ENCODE peak calls at places on chromosomes 1 and 21, in seven cellular contexts. S is stimulated activated CD4-positive, alpha-beta T cell treated with anti-CD3 and anti-CD28 coated beads, Interleukin-4, amount 100 ng/mL, for 1 hour; A is neuronal stem cell; P is GM06990; R is activated T-cell treated with anti-CD3 and anti-CD28 coated beads for 4 hours; X is right atrium auricular region; E is NCI-H345. C is an unnamed sample.

GRCh38 chr1:185595835-185596667 is 138.1 kb upstream of the HMCN1 start:
- DNase-seq in S (peak), X (no peak), A (peak), E (no peak), R (peak), P (peak), C (peak)

GRCh38 chr1:179228783-179229213 is 679 bp downstream of the ABL2 start:
- DNase-seq in A (peak), P (no peak), E (peak), R (peak), S (peak), X (no peak), C (no peak)

GRCh38 chr1:209600541-209600940 is 17.0 kb downstream of the CAMK1G start:
- DNase-seq in P (no peak), X (no peak), E (no peak), R (no peak), A (no peak), S (no peak), C (no peak)

GRCh38 chr1:199759268-199759724 is 268.2 kb upstream of the NR5A2 start:
- DNase-seq in R (no peak), A (no peak), X (no peak), S (no peak), P (no peak), E (no peak), C (no peak)

GRCh38 chr1:164771568-164772350 is 212.8 kb downstream of the PBX1 start:
- DNase-seq in R (no peak), X (no peak), A (no peak), E (no peak), P (no peak), S (no peak), C (no peak)

GRCh38 chr1:228010921-228011320 is 4.1 kb downstream of the WNT3A start:
- DNase-seq in S (no peak), R (no peak), P (no peak), A (no peak), X (peak), E (no peak), C (no peak)

GRCh38 chr1:32116531-32116930 is 8.7 kb downstream of the KPNA6 start:
- DNase-seq in A (no peak), P (no peak), S (no peak), R (no peak), E (no peak), X (no peak), C (no peak)

GRCh38 chr1:229661022-229661877 is 35.2 kb downstream of the URB2 start:
- DNase-seq in A (peak), E (peak), R (peak), S (peak), P (peak), X (peak), C (peak)

GRCh38 chr1:16145988-16146887 is 9.6 kb downstream of the EPHA2 start:
- DNase-seq in R (no peak), S (no peak), A (peak), E (no peak), X (peak), P (no peak), C (peak)

GRCh38 chr1:101652476-101652875 is 344.2 kb downstream of the OLFM3 start:
- DNase-seq in P (no peak), R (no peak), A (no peak), S (no peak), X (no peak), E (no peak), C (no peak)

GRCh38 chr1:164695956-164696665 is 137.1 kb downstream of the PBX1 start:
- DNase-seq in A (no peak), R (no peak), S (no peak), X (no peak), P (no peak), E (no peak), C (no peak)

GRCh38 chr1:12674358-12674757 is 30.5 kb downstream of the AADACL4 start:
- DNase-seq in X (no peak), A (no peak), S (no peak), R (no peak), E (no peak), P (no peak), C (no peak)

GRCh38 chr1:180530501-180530900 is 28.1 kb upstream of the ACBD6 start:
- DNase-seq in X (no peak), P (no peak), S (no peak), R (no peak), A (no peak), E (no peak), C (no peak)

GRCh38 chr1:242524571-242525359 is at the start of gene PLD5:
- DNase-seq in E (peak), P (peak), A (peak), X (no peak), R (no peak), S (no peak), C (no peak)

GRCh38 chr1:117615474-117615873 is 9.6 kb downstream of the TENT5C start:
- DNase-seq in S (no peak), X (no peak), R (peak), P (no peak), A (no peak), E (peak), C (no peak)

GRCh38 chr21:34548782-34549376 is 36.9 kb upstream of the KCNE1 start:
- DNase-seq in P (no peak), X (no peak), A (no peak), E (no peak), R (no peak), S (no peak), C (no peak)

GRCh38 chr1:66752000-66752592 is at the start of gene DYNLT5:
- DNase-seq in E (no peak), X (peak), A (peak), P (no peak), S (no peak), R (no peak), C (peak)

GRCh38 chr1:201970334-201971159 is 11.9 kb upstream of the RNPEP start:
- DNase-seq in A (no peak), S (no peak), E (no peak), R (no peak), P (no peak), X (no peak), C (no peak)

GRCh38 chr1:31765041-31765467 is 914 bp upstream of the ADGRB2 start:
- DNase-seq in P (no peak), E (peak), S (no peak), R (no peak), A (no peak), X (no peak), C (no peak)

GRCh38 chr1:59110287-59110686 is 186.6 kb upstream of the FGGY start:
- DNase-seq in R (no peak), X (no peak), E (no peak), A (no peak), P (no peak), S (no peak), C (no peak)

GRCh38 chr1:217747156-217747769 is 116.1 kb downstream of the SPATA17 start:
- DNase-seq in E (peak), P (no peak), X (no peak), R (no peak), S (no peak), A (no peak), C (peak)

GRCh38 chr1:184423649-184424048 is 36.8 kb downstream of the C1orf21 start:
- DNase-seq in S (no peak), P (no peak), A (no peak), E (no peak), X (no peak), R (no peak), C (no peak)

GRCh38 chr1:54464477-54465146 is 58.4 kb upstream of the SSBP3 start:
- DNase-seq in A (no peak), X (no peak), S (no peak), R (no peak), P (no peak), E (no peak), C (no peak)

GRCh38 chr21:38159355-38159754 is 97.4 kb upstream of the KCNJ15 start:
- DNase-seq in P (no peak), S (peak), A (peak), X (peak), E (peak), R (peak), C (peak)

GRCh38 chr1:223837687-223838086 is 8.1 kb downstream of the TP53BP2 start:
- DNase-seq in R (no peak), S (no peak), P (no peak), X (no peak), A (no peak), E (no peak), C (no peak)

GRCh38 chr1:216314369-216315095 is 108.7 kb downstream of the USH2A start:
- DNase-seq in S (no peak), X (no peak), P (no peak), E (no peak), R (no peak), A (no peak), C (no peak)

GRCh38 chr1:214525535-214526019 is 25.8 kb downstream of the PTPN14 start:
- DNase-seq in R (no peak), A (no peak), S (no peak), P (no peak), E (no peak), X (no peak), C (no peak)

GRCh38 chr1:60765204-60765603 is 317.2 kb upstream of the NFIA start:
- DNase-seq in A (no peak), P (no peak), X (no peak), E (peak), S (no peak), R (no peak), C (no peak)

GRCh38 chr21:39670741-39671140 is 58.0 kb downstream of the B3GALT5 start:
- DNase-seq in E (peak), R (no peak), A (no peak), X (no peak), S (no peak), P (no peak), C (no peak)

GRCh38 chr21:44914176-44914874 is 6.4 kb downstream of the ITGB2 start:
- DNase-seq in S (peak), A (no peak), X (no peak), E (no peak), R (no peak), P (peak), C (no peak)

GRCh38 chr1:205983925-205984725 is 19.1 kb downstream of the RAB7B start:
- DNase-seq in X (no peak), E (no peak), A (peak), R (peak), S (peak), P (no peak), C (peak)

GRCh38 chr21:17730782-17731181 is 88.4 kb downstream of the C21orf91 start:
- DNase-seq in E (no peak), S (no peak), X (no peak), R (no peak), A (no peak), P (no peak), C (peak)

GRCh38 chr1:223714849-223715709 is 2.7 kb downstream of the CAPN2 start:
- DNase-seq in X (no peak), P (no peak), A (no peak), S (no peak), R (no peak), E (no peak), C (no peak)

C was measured in smooth muscle cell of the brain vasculature.